ENCODE peak calls at places on chromosomes 16 and 17, in ten cellular contexts. One of them, this sample, is unnamed.

GRCh38 chr17:17385502-17385901 is 82.3 kb downstream of the NT5M start:
- DNase-seq in body of pancreas: no peak
- DNase-seq in stomach: no peak
- DNase-seq in IMR-90: no peak
- DNase-seq in gastrocnemius medialis: no peak
- DNase-seq in sigmoid colon: no peak
- DNase-seq in prostate gland: no peak
- DNase-seq in esophagus squamous epithelium: no peak
- DNase-seq in tibial nerve: no peak
- DNase-seq in ovary: no peak
- DNase-seq in this sample: no peak

GRCh38 chr17:75370288-75370687 is 35.2 kb downstream of the GRB2 start:
- DNase-seq in body of pancreas: peak; percentile 51
- DNase-seq in stomach: peak; percentile 44
- DNase-seq in IMR-90: no peak
- DNase-seq in gastrocnemius medialis: peak; percentile 74
- DNase-seq in sigmoid colon: peak; percentile 78
- DNase-seq in prostate gland: peak; percentile 26
- DNase-seq in esophagus squamous epithelium: no peak
- DNase-seq in tibial nerve: no peak
- DNase-seq in ovary: no peak
- DNase-seq in this sample: no peak

GRCh38 chr17:4691686-4692085 is 12.3 kb downstream of the PELP1 start:
- DNase-seq in body of pancreas: no peak
- DNase-seq in stomach: no peak
- DNase-seq in IMR-90: peak; percentile 23
- DNase-seq in gastrocnemius medialis: no peak
- DNase-seq in sigmoid colon: no peak
- DNase-seq in prostate gland: no peak
- DNase-seq in esophagus squamous epithelium: no peak
- DNase-seq in tibial nerve: no peak
- DNase-seq in ovary: no peak
- DNase-seq in this sample: no peak

GRCh38 chr16:70635356-70636016 is 10.9 kb upstream of the IL34 start:
- DNase-seq in body of pancreas: no peak
- DNase-seq in stomach: no peak
- DNase-seq in IMR-90: peak; percentile 84
- DNase-seq in gastrocnemius medialis: no peak
- DNase-seq in sigmoid colon: no peak
- DNase-seq in prostate gland: no peak
- DNase-seq in esophagus squamous epithelium: no peak
- DNase-seq in tibial nerve: peak; percentile 45
- DNase-seq in ovary: peak; percentile 51
- DNase-seq in this sample: no peak

GRCh38 chr17:68428498-68429172 is 28.7 kb downstream of the WIPI1 start:
- DNase-seq in body of pancreas: no peak
- DNase-seq in stomach: no peak
- DNase-seq in IMR-90: no peak
- DNase-seq in gastrocnemius medialis: no peak
- DNase-seq in sigmoid colon: no peak
- DNase-seq in prostate gland: no peak
- DNase-seq in esophagus squamous epithelium: no peak
- DNase-seq in tibial nerve: no peak
- DNase-seq in ovary: peak; percentile 7
- DNase-seq in this sample: peak; percentile 47

GRCh38 chr17:80816241-80817103 is 175.2 kb upstream of the CHMP6 start:
- DNase-seq in body of pancreas: peak; percentile 4
- DNase-seq in stomach: no peak
- DNase-seq in IMR-90: no peak
- DNase-seq in gastrocnemius medialis: peak; percentile 8
- DNase-seq in sigmoid colon: peak; percentile 44
- DNase-seq in prostate gland: no peak
- DNase-seq in esophagus squamous epithelium: no peak
- DNase-seq in tibial nerve: no peak
- DNase-seq in ovary: no peak
- DNase-seq in this sample: no peak

GRCh38 chr17:28334666-28335200 is 539 bp downstream of the IFT20 start:
- DNase-seq in body of pancreas: no peak
- DNase-seq in stomach: no peak
- DNase-seq in IMR-90: peak; percentile 63
- DNase-seq in gastrocnemius medialis: no peak
- DNase-seq in sigmoid colon: peak; percentile 47
- DNase-seq in prostate gland: no peak
- DNase-seq in esophagus squamous epithelium: no peak
- DNase-seq in tibial nerve: no peak
- DNase-seq in ovary: no peak
- DNase-seq in this sample: no peak

GRCh38 chr17:61309857-61310256 is 89.8 kb upstream of the TBX2 start:
- DNase-seq in body of pancreas: no peak
- DNase-seq in stomach: no peak
- DNase-seq in IMR-90: peak; percentile 92
- DNase-seq in gastrocnemius medialis: no peak
- DNase-seq in sigmoid colon: no peak
- DNase-seq in prostate gland: no peak
- DNase-seq in esophagus squamous epithelium: no peak
- DNase-seq in tibial nerve: no peak
- DNase-seq in ovary: no peak
- DNase-seq in this sample: no peak

GRCh38 chr16:4285167-4285566 is 12.3 kb upstream of the TFAP4 start:
- DNase-seq in body of pancreas: no peak
- DNase-seq in stomach: no peak
- DNase-seq in IMR-90: no peak
- DNase-seq in gastrocnemius medialis: no peak
- DNase-seq in sigmoid colon: no peak
- DNase-seq in prostate gland: no peak
- DNase-seq in esophagus squamous epithelium: no peak
- DNase-seq in tibial nerve: no peak
- DNase-seq in ovary: no peak
- DNase-seq in this sample: no peak

GRCh38 chr17:6648181-6648580 is 3.2 kb downstream of the MED31 start:
- DNase-seq in body of pancreas: no peak
- DNase-seq in stomach: no peak
- DNase-seq in IMR-90: no peak
- DNase-seq in gastrocnemius medialis: no peak
- DNase-seq in sigmoid colon: no peak
- DNase-seq in prostate gland: no peak
- DNase-seq in esophagus squamous epithelium: no peak
- DNase-seq in tibial nerve: no peak
- DNase-seq in ovary: no peak
- DNase-seq in this sample: no peak

GRCh38 chr17:65182233-65182632 is 45.1 kb downstream of the RGS9 start:
- DNase-seq in body of pancreas: no peak
- DNase-seq in stomach: no peak
- DNase-seq in IMR-90: no peak
- DNase-seq in gastrocnemius medialis: no peak
- DNase-seq in sigmoid colon: no peak
- DNase-seq in prostate gland: no peak
- DNase-seq in esophagus squamous epithelium: no peak
- DNase-seq in tibial nerve: no peak
- DNase-seq in ovary: no peak
- DNase-seq in this sample: no peak

DNA sequence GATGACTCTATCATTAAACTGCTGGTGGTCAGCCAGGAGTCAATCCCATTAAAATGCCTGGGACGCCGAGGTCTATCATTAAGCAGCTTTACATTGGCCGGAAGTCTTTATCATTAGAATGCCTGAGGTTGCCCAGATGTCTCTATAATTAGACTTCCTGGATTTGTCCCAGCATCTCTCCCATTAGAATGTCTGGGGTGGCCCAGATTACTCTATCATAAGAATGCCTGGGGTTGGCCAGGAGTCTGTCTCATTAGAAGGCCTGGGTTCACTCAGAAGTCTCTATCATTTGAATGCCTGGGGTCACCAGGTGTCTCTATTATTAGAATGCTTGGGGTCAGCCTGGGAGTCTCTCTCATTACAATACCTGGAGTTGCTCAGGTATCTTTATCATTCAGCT is 2227.2 kb downstream of the TP53TG3F start:
- DNase-seq in body of pancreas: no peak
- DNase-seq in stomach: no peak
- DNase-seq in IMR-90: no peak
- DNase-seq in gastrocnemius medialis: no peak
- DNase-seq in sigmoid colon: no peak
- DNase-seq in prostate gland: no peak
- DNase-seq in esophagus squamous epithelium: no peak
- DNase-seq in tibial nerve: no peak
- DNase-seq in ovary: no peak
- DNase-seq in this sample: no peak
- H3K9me3 ChIP-seq in body of pancreas: no peaks in the 10 kb centered on the region
- H3K9me3 ChIP-seq in stomach: peaks cover 79% of the 10 kb centered on the region
- H3K9me3 ChIP-seq in IMR-90: peaks cover 12% of the 10 kb centered on the region
- H3K9me3 ChIP-seq in gastrocnemius medialis: no peaks in the 10 kb centered on the region
- H3K9me3 ChIP-seq in sigmoid colon: no peaks in the 10 kb centered on the region
- H3K9me3 ChIP-seq in prostate gland: no peaks in the 10 kb centered on the region
- H3K9me3 ChIP-seq in esophagus squamous epithelium: peaks cover 41% of the 10 kb centered on the region
- H3K9me3 ChIP-seq in tibial nerve: no peaks in the 10 kb centered on the region
- H3K9me3 ChIP-seq in ovary: peaks cover 4% of the 10 kb centered on the region
- H3K9me3 ChIP-seq in this sample: peaks cover 9% of the 10 kb centered on the region

GRCh38 chr17:41580651-41581365 is 5.9 kb downstream of the KRT14 start:
- DNase-seq in body of pancreas: no peak
- DNase-seq in stomach: no peak
- DNase-seq in IMR-90: no peak
- DNase-seq in gastrocnemius medialis: no peak
- DNase-seq in sigmoid colon: no peak
- DNase-seq in prostate gland: no peak
- DNase-seq in esophagus squamous epithelium: no peak
- DNase-seq in tibial nerve: no peak
- DNase-seq in ovary: no peak
- DNase-seq in this sample: no peak

GRCh38 chr17:41580244-41580575 is 6.5 kb downstream of the KRT14 start:
- DNase-seq in body of pancreas: no peak
- DNase-seq in stomach: no peak
- DNase-seq in IMR-90: no peak
- DNase-seq in gastrocnemius medialis: no peak
- DNase-seq in sigmoid colon: no peak
- DNase-seq in prostate gland: no peak
- DNase-seq in esophagus squamous epithelium: no peak
- DNase-seq in tibial nerve: no peak
- DNase-seq in ovary: no peak
- DNase-seq in this sample: no peak

GRCh38 chr17:41578538-41578937 is 6.7 kb upstream of the KRT9 start:
- DNase-seq in body of pancreas: no peak
- DNase-seq in stomach: no peak
- DNase-seq in IMR-90: no peak
- DNase-seq in gastrocnemius medialis: no peak
- DNase-seq in sigmoid colon: no peak
- DNase-seq in prostate gland: no peak
- DNase-seq in esophagus squamous epithelium: no peak
- DNase-seq in tibial nerve: no peak
- DNase-seq in ovary: no peak
- DNase-seq in this sample: no peak

GRCh38 chr17:41578971-41579370 is 7.1 kb upstream of the KRT9 start:
- DNase-seq in body of pancreas: no peak
- DNase-seq in stomach: no peak
- DNase-seq in IMR-90: no peak
- DNase-seq in gastrocnemius medialis: no peak
- DNase-seq in sigmoid colon: no peak
- DNase-seq in prostate gland: no peak
- DNase-seq in esophagus squamous epithelium: no peak
- DNase-seq in tibial nerve: no peak
- DNase-seq in ovary: no peak
- DNase-seq in this sample: no peak

GRCh38 chr17:41579484-41580243 is 7.0 kb downstream of the KRT14 start:
- DNase-seq in body of pancreas: peak; percentile 87
- DNase-seq in stomach: peak; percentile 87
- DNase-seq in IMR-90: peak; percentile 54
- DNase-seq in gastrocnemius medialis: peak; percentile 47
- DNase-seq in sigmoid colon: peak; percentile 69
- DNase-seq in prostate gland: peak; percentile 92
- DNase-seq in esophagus squamous epithelium: no peak
- DNase-seq in tibial nerve: peak; percentile 84
- DNase-seq in ovary: peak; percentile 69
- DNase-seq in this sample: peak; percentile 83
- TF ChIP-seq POLR2A in body of pancreas: peak; percentile 43
- TF ChIP-seq POLR2A in stomach: no peak
- TF ChIP-seq POLR2A in IMR-90: no peak
- TF ChIP-seq POLR2A in gastrocnemius medialis: no peak
- TF ChIP-seq POLR2A in sigmoid colon: peak; percentile 34
- TF ChIP-seq POLR2A in prostate gland: peak; percentile 74
- TF ChIP-seq POLR2A in esophagus squamous epithelium: no peak
- TF ChIP-seq POLR2A in tibial nerve: no peak
- TF ChIP-seq POLR2A in ovary: no peak
- TF ChIP-seq POLR2A in this sample: no peak

DNA sequence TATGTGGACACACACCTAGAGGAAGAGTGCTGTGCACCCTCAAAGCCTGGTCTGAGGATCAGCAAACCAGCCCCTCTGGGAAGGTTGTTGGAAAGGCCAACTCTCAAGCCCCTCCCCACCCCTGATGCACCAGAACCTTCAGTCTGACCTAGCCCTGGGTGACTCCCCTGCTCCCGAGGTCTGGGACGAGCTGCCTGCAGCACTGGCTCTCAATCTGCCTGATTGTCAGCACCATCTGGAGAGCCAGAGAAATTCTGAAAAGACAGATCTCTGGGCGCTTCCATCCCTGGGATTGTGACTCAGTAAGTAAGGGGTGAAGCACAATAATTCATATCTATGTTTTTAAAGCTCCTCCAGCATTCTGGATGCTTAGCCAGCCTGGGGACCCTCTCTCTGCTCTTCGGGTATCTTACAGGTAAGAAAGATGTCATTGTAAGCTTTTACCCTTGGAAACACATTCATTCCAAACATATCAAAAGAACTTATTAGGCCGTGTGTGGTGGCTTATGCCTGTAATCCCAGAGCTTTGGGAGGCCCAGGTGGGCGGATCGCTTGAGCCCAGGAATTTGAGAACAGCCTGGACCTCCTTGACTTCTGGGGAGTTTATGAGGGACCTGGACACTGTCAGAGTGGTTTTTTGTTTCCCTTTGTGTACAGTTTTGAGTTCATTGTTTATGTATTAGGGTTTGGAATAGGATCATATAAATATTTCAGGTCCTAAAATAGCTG is 147.5 kb downstream of the KCNJ12 start:
- DNase-seq in body of pancreas: no peak
- DNase-seq in stomach: no peak
- DNase-seq in IMR-90: no peak
- DNase-seq in gastrocnemius medialis: no peak
- DNase-seq in sigmoid colon: no peak
- DNase-seq in prostate gland: no peak
- DNase-seq in esophagus squamous epithelium: no peak
- DNase-seq in tibial nerve: no peak
- DNase-seq in ovary: no peak
- DNase-seq in this sample: no peak
- H3K4me3 ChIP-seq in body of pancreas: no peak overlapping the region
- H3K4me3 ChIP-seq in stomach: no peak overlapping the region
- H3K4me3 ChIP-seq in IMR-90: no peak overlapping the region
- H3K4me3 ChIP-seq in gastrocnemius medialis: no peak overlapping the region
- H3K4me3 ChIP-seq in sigmoid colon: no peak overlapping the region
- H3K4me3 ChIP-seq in prostate gland: no peak overlapping the region
- H3K4me3 ChIP-seq in esophagus squamous epithelium: no peak overlapping the region
- H3K4me3 ChIP-seq in tibial nerve: no peak overlapping the region
- H3K4me3 ChIP-seq in ovary: no peak overlapping the region
- H3K4me3 ChIP-seq in this sample: no peak overlapping the region

DNA sequence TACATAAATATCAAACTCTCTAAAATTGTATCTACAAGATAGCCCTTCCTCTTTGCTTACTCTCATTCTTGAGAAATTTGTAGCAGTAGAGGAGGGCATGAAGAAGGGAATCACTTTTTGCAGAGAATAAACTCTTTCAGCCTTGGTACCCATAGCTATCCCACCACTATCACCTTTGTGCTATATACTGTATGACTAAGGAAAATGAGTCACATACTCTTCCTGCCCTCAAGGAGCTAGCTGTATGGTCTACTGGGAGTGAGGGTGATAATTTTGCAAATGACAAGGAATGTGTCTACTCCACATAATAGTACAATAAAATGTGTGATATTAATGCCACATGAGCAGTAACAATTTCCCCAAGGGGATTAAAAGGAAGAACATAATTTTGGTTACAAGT is 184.6 kb upstream of the WSB1 start:
- DNase-seq in body of pancreas: no peak
- DNase-seq in stomach: no peak
- DNase-seq in IMR-90: no peak
- DNase-seq in gastrocnemius medialis: no peak
- DNase-seq in sigmoid colon: no peak
- DNase-seq in prostate gland: no peak
- DNase-seq in esophagus squamous epithelium: no peak
- DNase-seq in tibial nerve: no peak
- DNase-seq in ovary: no peak
- DNase-seq in this sample: no peak
- H3K9me3 ChIP-seq in body of pancreas: no peaks in the 10 kb centered on the region
- H3K9me3 ChIP-seq in stomach: no peaks in the 10 kb centered on the region
- H3K9me3 ChIP-seq in IMR-90: no peaks in the 10 kb centered on the region
- H3K9me3 ChIP-seq in gastrocnemius medialis: no peaks in the 10 kb centered on the region
- H3K9me3 ChIP-seq in sigmoid colon: no peaks in the 10 kb centered on the region
- H3K9me3 ChIP-seq in prostate gland: no peaks in the 10 kb centered on the region
- H3K9me3 ChIP-seq in esophagus squamous epithelium: no peaks in the 10 kb centered on the region
- H3K9me3 ChIP-seq in tibial nerve: no peaks in the 10 kb centered on the region
- H3K9me3 ChIP-seq in ovary: no peaks in the 10 kb centered on the region
- H3K9me3 ChIP-seq in this sample: no peaks in the 10 kb centered on the region